ENCODE peak calls at places on chromosomes 7 and 10, in eight cellular contexts. T is heart left ventricle, N is HepG2, C is tibial nerve, H is sigmoid colon, P is A549, I is suprapubic skin, W is adrenal gland. F is an unnamed sample.

GRCh38 chr7:82897500-82897899 is 265.2 kb downstream of the PCLO start:
- DNase-seq in N (no peak), C (no peak), T (no peak), I (no peak), W (no peak), H (no peak), P (no peak), F (no peak)

GRCh38 chr10:77806511-77807157 is 119.9 kb downstream of the DLG5 start:
- DNase-seq in W (no peak), N (no peak), I (no peak), C (no peak), P (no peak), H (no peak), T (no peak), F (no peak)

GRCh38 chr10:29255117-29255516 is 33.8 kb upstream of the LYZL1 start:
- DNase-seq in N (no peak), P (no peak), W (no peak), C (no peak), H (no peak), I (no peak), T (no peak), F (no peak)

GRCh38 chr10:133272301-133272963 is 4.2 kb downstream of the ADAM8 start:
- DNase-seq in C (no peak), H (no peak), N (no peak), W (no peak), I (no peak), P (no peak), T (peak; percentile 47), F (no peak)

GRCh38 chr7:14596421-14596820 is 306.1 kb downstream of the DGKB start:
- DNase-seq in C (no peak), I (no peak), N (no peak), H (no peak), P (no peak), W (no peak), T (no peak), F (no peak)

GRCh38 chr10:6138456-6138855 is 49.6 kb downstream of the RBM17 start:
- DNase-seq in C (no peak), W (no peak), N (no peak), H (peak; percentile 17), I (peak; percentile 29), P (no peak), T (no peak), F (peak; percentile 6)

GRCh38 chr10:4849042-4849402 is 23.0 kb downstream of the AKR1E2 start:
- DNase-seq in H (no peak), C (peak; percentile 3), T (no peak), W (no peak), I (no peak), N (no peak), P (no peak), F (no peak)

GRCh38 chr10:125859128-125859817 is 21.8 kb downstream of the DHX32 start:
- DNase-seq in H (no peak), P (no peak), T (no peak), N (no peak), C (no peak), I (no peak), W (no peak), F (no peak)

GRCh38 chr7:77481615-77482014 is 55.5 kb upstream of the PTPN12 start:
- DNase-seq in H (no peak), N (no peak), I (no peak), T (no peak), C (no peak), W (no peak), P (no peak), F (no peak)

GRCh38 chr10:29807407-29807806 is 172.6 kb upstream of the SVIL start:
- DNase-seq in H (no peak), P (peak; percentile 47), W (no peak), C (no peak), I (no peak), T (no peak), N (no peak), F (no peak)

GRCh38 chr10:73576178-73576889 is 14.8 kb downstream of the USP54 start:
- DNase-seq in N (peak; percentile 43), W (no peak), T (no peak), H (peak; percentile 79), I (no peak), C (peak; percentile 81), P (no peak), F (no peak)

GRCh38 chr7:139901411-139901810 is 72.3 kb downstream of the TBXAS1 start:
- DNase-seq in H (no peak), W (no peak), P (no peak), C (no peak), N (no peak), T (no peak), I (no peak), F (no peak)

GRCh38 chr7:93578762-93579161 is 4.2 kb upstream of the CALCR start:
- DNase-seq in H (no peak), C (no peak), P (no peak), N (peak; percentile 28), I (no peak), W (no peak), T (no peak), F (no peak)

GRCh38 chr7:102429141-102429904 is 4.1 kb upstream of the ORAI2 start:
- DNase-seq in C (no peak), H (no peak), I (no peak), N (no peak), T (no peak), W (no peak), P (no peak), F (no peak)

GRCh38 chr7:93751421-93751820 is 139.1 kb downstream of the TFPI2 start:
- DNase-seq in T (no peak), I (no peak), W (no peak), H (no peak), C (no peak), P (no peak), N (no peak), F (no peak)

GRCh38 chr7:32335107-32335506 is 155.1 kb downstream of the LSM5 start:
- DNase-seq in C (no peak), P (no peak), H (no peak), W (no peak), T (no peak), N (no peak), I (no peak), F (no peak)

GRCh38 chr10:127737563-127738511 is 852 bp downstream of the FOXI2 start:
- DNase-seq in T (no peak), W (no peak), C (no peak), H (no peak), I (no peak), P (no peak), N (no peak), F (no peak)

GRCh38 chr7:88912852-88913251 is 117.3 kb upstream of the TEX47 start:
- DNase-seq in H (no peak), T (no peak), W (no peak), N (peak; percentile 27), C (no peak), P (no peak), I (no peak), F (no peak)

GRCh38 chr7:157409149-157409752 is 72.4 kb downstream of the DNAJB6 start:
- DNase-seq in I (no peak), H (no peak), P (no peak), W (no peak), T (peak; percentile 62), C (no peak), N (no peak), F (no peak)

GRCh38 chr7:80218723-80219122 is 84.1 kb downstream of the GNAI1 start:
- DNase-seq in H (no peak), N (peak; percentile 40), T (no peak), C (no peak), P (peak; percentile 40), I (no peak), W (peak; percentile 43), F (no peak)

GRCh38 chr10:120666311-120666710 is 184.9 kb upstream of the WDR11 start:
- DNase-seq in N (no peak), T (no peak), I (no peak), C (no peak), W (no peak), P (no peak), H (no peak), F (no peak)

GRCh38 chr10:58546722-58547121 is 34.0 kb downstream of the BICC1 start:
- DNase-seq in N (no peak), H (no peak), C (no peak), I (no peak), T (no peak), W (no peak), P (no peak), F (no peak)

GRCh38 chr10:118568327-118568848 is 27.1 kb downstream of the PRLHR start:
- DNase-seq in P (peak; percentile 58), T (no peak), C (peak; percentile 93), W (peak; percentile 68), N (peak; percentile 59), I (no peak), H (no peak), F (peak; percentile 28)

GRCh38 chr7:5375925-5376324 is 47.7 kb downstream of the TNRC18 start:
- DNase-seq in W (no peak), H (no peak), T (no peak), N (no peak), C (no peak), I (no peak), P (no peak), F (no peak)
- TF ChIP-seq POLR2A in W (no peak), H (no peak), T (no peak), N (no peak), C (no peak), I (no peak), P (no peak), F (no peak)

DNA sequence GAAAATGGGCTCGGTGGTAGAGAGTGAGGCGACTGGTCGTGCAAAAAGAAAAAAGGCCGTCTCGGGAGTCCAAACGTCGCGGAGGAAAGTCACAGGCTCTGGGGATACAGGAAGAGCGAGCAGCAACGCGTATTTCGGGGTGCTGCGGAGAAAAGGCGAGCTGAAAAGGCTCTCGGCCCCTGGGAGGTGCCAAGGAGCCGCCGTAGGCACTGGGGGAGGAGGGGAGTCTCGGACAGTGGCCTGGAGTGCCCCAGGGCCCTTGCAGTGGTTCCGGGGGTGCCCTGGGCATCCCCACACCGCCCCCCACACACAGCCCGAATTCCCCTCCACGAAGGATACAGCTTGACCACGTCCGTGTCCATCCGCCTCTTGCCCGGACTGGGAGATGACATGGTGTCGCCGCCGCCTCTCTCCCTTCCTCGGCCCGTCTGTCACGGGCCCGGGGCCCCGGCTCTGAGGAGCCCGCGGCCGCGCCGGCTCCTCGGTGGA is 552 bp downstream of the UBE2H start:
- DNase-seq in W (peak; percentile 65), N (no peak), I (peak; percentile 69), P (no peak), H (peak; percentile 71), C (no peak), T (peak; percentile 75), F (peak; percentile 65)
- TF ChIP-seq CTCF in W (no peak), N (peak; percentile 26), I (no peak), P (no peak), H (no peak), C (no peak), T (no peak), F (no peak)

DNA sequence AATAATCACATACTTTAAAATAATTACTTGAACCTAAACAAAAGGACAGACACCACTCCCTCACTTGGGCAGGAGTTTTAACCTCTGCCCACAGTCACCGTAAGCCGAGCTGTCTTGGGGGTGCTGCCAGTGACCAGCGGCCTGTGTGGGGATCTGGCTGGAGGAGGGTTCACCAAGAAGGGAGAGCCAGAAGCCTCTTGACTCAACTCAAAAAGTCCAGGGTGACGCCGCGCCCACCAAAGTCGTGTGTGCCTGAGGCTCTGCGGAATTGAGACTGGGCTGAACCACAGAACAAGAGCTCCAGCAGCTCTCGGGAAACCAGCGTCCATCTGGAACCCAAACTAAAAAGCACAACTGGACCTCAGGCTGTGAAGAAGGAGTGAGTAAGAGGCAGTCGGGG is 35.8 kb downstream of the ZFAND2A start:
- DNase-seq in T (no peak), I (no peak), C (peak; percentile 14), P (no peak), H (no peak), N (no peak), W (no peak), F (peak; percentile 35)
- H3K27ac ChIP-seq in T (peak overlapping the region; percentile 71), I (peak overlapping the region; percentile 51), C (peak overlapping the region; percentile 89), P (no peak overlapping the region), H (peak overlapping the region; percentile 78), N (no peak overlapping the region), W (peak overlapping the region; percentile 0), F (peak overlapping the region; percentile 55)

GRCh38 chr10:20372748-20373147 is 524.4 kb downstream of the NEBL start:
- DNase-seq in P (no peak), H (no peak), I (no peak), T (no peak), W (no peak), N (no peak), C (no peak), F (no peak)
- TF ChIP-seq POLR2A in P (no peak), H (no peak), I (no peak), T (no peak), W (no peak), N (no peak), C (no peak), F (no peak)

F was measured in ovary.